ENCODE peak calls at places on chromosomes 3 and 15, in six cellular contexts. W is LoVo; D is stimulated activated CD8-positive, alpha-beta memory T cell treated with anti-CD3 and anti-CD28 coated beads, Interleukin-4, amount 100 ng/mL, for 24 hours; S is left ventricle myocardium inferior; M is dorsolateral prefrontal cortex; F is posterior cingulate gyrus. J is an unnamed sample.

GRCh38 chr3:16181361-16181760 is 6.9 kb downstream of the GALNT15 start:
- DNase-seq in W (no peak), D (no peak), S (peak), M (peak), F (no peak), J (peak)

GRCh38 chr15:87348746-87349145 is 907.8 kb downstream of the NTRK3 start:
- DNase-seq in W (no peak), D (no peak), S (no peak), M (no peak), F (no peak), J (no peak)

GRCh38 chr3:127915115-127915936 is at the start of gene KBTBD12:
- DNase-seq in W (no peak), D (no peak), S (peak), M (peak), F (peak), J (peak)

GRCh38 chr3:47867451-47868017 is 64.6 kb downstream of the DHX30 start:
- DNase-seq in W (no peak), D (no peak), S (no peak), M (no peak), F (no peak), J (no peak)

GRCh38 chr3:66527253-66527652 is 26.4 kb upstream of the LRIG1 start:
- DNase-seq in W (no peak), D (no peak), S (no peak), M (no peak), F (no peak), J (no peak)

GRCh38 chr3:44136421-44136820 is 105.3 kb upstream of the TOPAZ1 start:
- DNase-seq in W (no peak), D (no peak), S (no peak), M (no peak), F (no peak), J (no peak)

GRCh38 chr3:46850468-46850780 is 12.8 kb downstream of the MYL3 start:
- DNase-seq in W (no peak), D (no peak), S (no peak), M (no peak), F (peak), J (no peak)

GRCh38 chr3:78101363-78101762 is 1061.5 kb downstream of the ROBO2 start:
- DNase-seq in W (no peak), D (no peak), S (no peak), M (no peak), F (no peak), J (no peak)

GRCh38 chr3:47108546-47108945 is 55.4 kb downstream of the SETD2 start:
- DNase-seq in W (no peak), D (no peak), S (no peak), M (no peak), F (no peak), J (no peak)

GRCh38 chr3:11145888-11146287 is 8.4 kb upstream of the HRH1 start:
- DNase-seq in W (peak), D (no peak), S (no peak), M (no peak), F (no peak), J (no peak)

GRCh38 chr3:15420871-15421270 is 6.5 kb downstream of the METTL6 start:
- DNase-seq in W (no peak), D (no peak), S (no peak), M (no peak), F (no peak), J (no peak)

GRCh38 chr15:71802770-71803169 is 7.6 kb upstream of the NR2E3 start:
- DNase-seq in W (no peak), D (no peak), S (no peak), M (no peak), F (no peak), J (no peak)

GRCh38 chr3:129665024-129665768 is 58.7 kb upstream of the PLXND1 start:
- DNase-seq in W (no peak), D (no peak), S (no peak), M (no peak), F (no peak), J (no peak)

GRCh38 chr15:77312523-77312922 is 107.4 kb downstream of the PEAK1 start:
- DNase-seq in W (peak), D (no peak), S (no peak), M (no peak), F (no peak), J (no peak)

GRCh38 chr15:81301815-81302399 is 22.0 kb downstream of the STARD5 start:
- DNase-seq in W (no peak), D (no peak), S (no peak), M (no peak), F (no peak), J (no peak)

GRCh38 chr3:148214695-148215094 is 483.0 kb upstream of the AGTR1 start:
- DNase-seq in W (no peak), D (no peak), S (no peak), M (no peak), F (no peak), J (no peak)

GRCh38 chr3:39208463-39209055 is 16.2 kb upstream of the XIRP1 start:
- DNase-seq in W (peak), D (peak), S (peak), M (peak), F (no peak), J (peak)

GRCh38 chr3:123540285-123540684 is 44.6 kb downstream of the HACD2 start:
- DNase-seq in W (no peak), D (no peak), S (no peak), M (no peak), F (no peak), J (no peak)

GRCh38 chr3:193346259-193346658 is 32.3 kb downstream of the ATP13A5 start:
- DNase-seq in W (no peak), D (no peak), S (no peak), M (no peak), F (no peak), J (no peak)

GRCh38 chr15:66323312-66323928 is 30.1 kb downstream of the DIS3L start:
- DNase-seq in W (no peak), D (no peak), S (no peak), M (no peak), F (no peak), J (no peak)

GRCh38 chr3:138694287-138695007 is 85.9 kb downstream of the FAIM start:
- DNase-seq in W (peak), D (no peak), S (no peak), M (no peak), F (no peak), J (no peak)

GRCh38 chr15:35301088-35301487 is 216.0 kb upstream of the NANOGP8 start:
- DNase-seq in W (no peak), D (no peak), S (no peak), M (no peak), F (no peak), J (no peak)

GRCh38 chr3:191330309-191330712 is at the start of gene UTS2B:
- DNase-seq in W (peak), D (no peak), S (no peak), M (no peak), F (no peak), J (no peak)

J was measured in psoas muscle.